ENCODE peak calls at places on chromosome 12, in seven cellular contexts. Z is SK-N-SH, J is H1, R is HepG2, P is HCT116, F is GM12878, K is K562. E is an unnamed sample.

GRCh38 chr12:50542448-50542847 is 37.7 kb downstream of the DIP2B start:
- DNase-seq in P (peak), Z (no peak), J (no peak), R (no peak), F (no peak), K (no peak), E (no peak)

GRCh38 chr12:113398346-113399290 is 5.1 kb downstream of the SDS start:
- DNase-seq in P (no peak), K (no peak), R (no peak), J (no peak), F (no peak), Z (no peak), E (no peak)

GRCh38 chr12:7609480-7609879 is 56.2 kb downstream of the APOBEC1 start:
- DNase-seq in J (no peak), P (no peak), Z (no peak), K (no peak), F (no peak), R (no peak), E (no peak)

GRCh38 chr12:112012775-112013600 is at the start of the genes ERP29 and TMEM116:
- DNase-seq in K (peak), R (peak), J (peak), F (peak), P (peak), Z (peak), E (peak)

GRCh38 chr12:49618576-49618975 is 4.8 kb upstream of the PRPF40B start:
- DNase-seq in F (no peak), P (no peak), R (no peak), J (no peak), K (no peak), Z (no peak), E (no peak)

GRCh38 chr12:111482464-111482863 is 76.7 kb downstream of the SH2B3 start:
- DNase-seq in R (no peak), F (no peak), Z (no peak), K (no peak), J (no peak), P (no peak), E (peak)

GRCh38 chr12:15774819-15775218 is 14.4 kb downstream of the EPS8 start:
- DNase-seq in P (no peak), F (no peak), Z (no peak), J (no peak), K (no peak), R (no peak), E (no peak)

GRCh38 chr12:8037947-8038346 is 5.4 kb downstream of the FOXJ2 start:
- DNase-seq in P (no peak), R (no peak), Z (no peak), J (no peak), F (no peak), K (no peak), E (no peak)

GRCh38 chr12:72468505-72468904 is 196.3 kb downstream of the TRHDE start:
- DNase-seq in P (no peak), F (no peak), J (no peak), R (no peak), K (no peak), Z (no peak), E (no peak)

GRCh38 chr12:52636189-52636588 is 15.8 kb downstream of the KRT2 start:
- DNase-seq in P (no peak), R (no peak), J (peak), Z (no peak), F (no peak), K (no peak), E (no peak)

GRCh38 chr12:40054554-40055226 is 51.2 kb downstream of the SLC2A13 start:
- DNase-seq in P (no peak), F (no peak), J (no peak), K (no peak), Z (no peak), R (no peak), E (no peak)

GRCh38 chr12:122687091-122687490 is 16.1 kb downstream of the HCAR2 start:
- DNase-seq in F (no peak), P (no peak), K (no peak), J (no peak), R (no peak), Z (no peak), E (no peak)

GRCh38 chr12:52210186-52210924 is 18.5 kb upstream of the KRT80 start:
- DNase-seq in F (no peak), R (no peak), P (no peak), J (no peak), K (no peak), Z (no peak), E (no peak)

GRCh38 chr12:89250648-89251047 is 101.7 kb downstream of the DUSP6 start:
- DNase-seq in F (no peak), Z (no peak), J (no peak), P (no peak), R (no peak), K (no peak), E (no peak)

GRCh38 chr12:4270016-4270669 is 3.4 kb upstream of the CCND2 start:
- DNase-seq in F (no peak), J (peak), Z (no peak), P (no peak), K (peak), R (no peak), E (no peak)

GRCh38 chr12:6550294-6551062 is 5.4 kb downstream of the IFFO1 start:
- DNase-seq in K (no peak), F (no peak), R (no peak), P (no peak), Z (no peak), J (no peak), E (no peak)

GRCh38 chr12:103966736-103967135 is 1.1 kb downstream of the TDG start:
- DNase-seq in R (no peak), J (no peak), K (no peak), F (no peak), P (no peak), Z (no peak), E (no peak)

GRCh38 chr12:53096089-53096741 is 1.3 kb upstream of the IGFBP6 start:
- DNase-seq in F (no peak), Z (no peak), R (no peak), K (no peak), P (no peak), J (peak), E (no peak)

GRCh38 chr12:132275110-132275531 is 54.3 kb downstream of the GALNT9 start:
- DNase-seq in J (peak), K (peak), F (no peak), P (peak), Z (peak), R (peak), E (peak)

DNA sequence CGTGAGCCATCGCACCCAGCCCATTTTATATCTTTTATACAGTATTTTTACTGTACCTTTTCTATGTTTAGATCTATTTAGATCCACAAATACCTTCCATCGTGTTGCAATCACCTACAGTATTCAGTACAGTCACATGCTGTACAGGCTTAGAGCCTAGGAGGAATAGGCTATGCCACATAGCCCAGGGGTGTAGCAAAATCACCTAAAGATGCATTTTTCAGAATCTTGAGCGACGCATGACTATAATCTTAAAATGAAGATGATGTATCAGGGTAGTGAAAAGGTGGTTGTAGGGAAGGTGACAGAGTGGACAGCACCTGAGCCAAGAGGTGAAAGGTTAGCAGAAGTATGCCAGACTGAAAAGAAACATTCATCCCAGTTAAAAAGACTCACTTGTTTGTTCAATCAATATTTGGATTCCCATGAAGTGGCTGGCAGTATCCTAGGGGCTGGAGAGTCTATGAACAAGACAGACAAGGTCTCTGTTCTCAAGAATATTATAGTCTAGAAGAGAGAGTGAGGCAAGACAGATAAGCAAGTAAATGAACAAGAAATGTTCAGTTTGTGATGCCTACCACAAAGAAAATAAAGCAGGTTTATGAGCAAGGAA is 3.6 kb downstream of the SPRING1 start:
- DNase-seq in R (peak), K (no peak), P (no peak), Z (no peak), J (no peak), F (no peak), E (no peak)
- TF ChIP-seq JUND in R (no peak), K (no peak), P (no peak), Z (no peak), J (no peak), F (no peak), E (no peak)

DNA sequence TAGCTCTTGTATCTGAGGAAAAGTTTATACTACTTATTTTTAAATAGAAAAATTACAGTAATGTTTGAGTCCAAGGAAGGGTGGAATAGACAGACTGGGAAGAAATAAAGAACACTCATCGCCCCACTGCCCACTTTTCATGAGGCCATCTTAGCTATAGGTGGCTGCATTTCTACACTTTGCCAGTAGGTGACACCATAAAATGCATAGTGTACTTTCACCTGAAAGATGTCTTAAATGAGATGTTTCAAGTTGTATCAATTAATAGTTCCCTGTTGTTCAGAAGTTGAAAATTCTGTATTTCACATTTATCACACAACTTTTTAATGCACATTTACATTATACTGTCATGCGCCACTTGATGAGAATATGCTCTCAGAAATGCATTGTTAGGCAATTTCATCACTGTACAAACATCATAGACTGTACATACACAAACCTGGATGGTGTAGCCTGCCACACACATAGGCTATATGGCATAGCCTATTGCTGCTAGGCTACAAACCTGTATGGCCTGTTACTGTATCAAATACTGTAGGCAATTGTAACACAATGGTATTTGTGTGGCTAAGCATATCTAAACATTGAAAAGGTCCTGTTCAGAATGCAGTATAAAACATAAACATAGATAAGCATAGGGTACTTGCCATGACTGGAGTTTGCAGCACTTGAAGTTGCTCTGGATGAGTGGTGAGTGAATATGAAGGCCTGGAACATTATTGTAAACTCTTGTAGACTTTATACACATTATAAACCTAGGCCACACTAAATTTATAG is 27.5 kb downstream of the PMCH start:
- DNase-seq in K (peak), J (no peak), R (peak), F (no peak), P (peak), Z (peak), E (no peak)
- TF ChIP-seq JUND in K (no peak), J (no peak), R (no peak), F (no peak), P (no peak), Z (no peak), E (no peak)

DNA sequence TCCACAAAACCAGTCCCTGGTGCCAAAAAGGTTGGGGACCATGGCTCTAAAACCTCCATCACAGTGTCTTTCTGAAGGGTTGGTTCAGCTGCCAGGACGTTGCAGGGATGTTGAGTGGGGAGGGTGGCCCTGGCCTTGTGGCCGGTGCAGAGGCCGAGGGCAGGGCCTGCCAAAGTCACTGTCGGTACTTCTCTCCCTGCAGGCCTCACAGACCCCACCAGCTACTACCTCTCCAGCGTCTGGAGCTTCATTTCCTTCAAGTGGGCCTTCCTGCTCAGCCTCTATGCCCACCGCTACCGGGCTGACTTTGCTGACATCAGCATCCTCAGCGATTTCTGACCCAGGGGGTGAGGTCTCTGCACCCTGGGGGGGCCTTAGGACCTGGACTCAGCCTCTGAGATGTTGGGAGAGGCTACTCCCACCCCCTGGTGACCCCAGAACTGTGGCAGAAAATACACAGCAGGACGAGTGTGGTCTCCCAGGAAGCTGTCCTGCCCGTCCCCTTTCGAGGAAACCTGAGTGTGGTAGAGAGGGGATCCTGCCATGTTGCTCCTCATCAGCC is 7.0 kb downstream of the SLC48A1 start:
- DNase-seq in P (no peak), K (no peak), R (no peak), F (no peak), Z (no peak), J (no peak), E (no peak)
- TF ChIP-seq JUND in P (no peak), K (no peak), R (no peak), F (no peak), Z (no peak), J (no peak), E (no peak)

GRCh38 chr12:124902916-124903315 is 11.5 kb downstream of the UBC start:
- DNase-seq in R (no peak), K (no peak), F (no peak), J (no peak), Z (no peak), P (no peak), E (no peak)

GRCh38 chr12:124896461-124896860 is 18.0 kb downstream of the UBC start:
- DNase-seq in J (no peak), K (no peak), Z (no peak), P (no peak), F (no peak), R (no peak), E (no peak)

GRCh38 chr12:124901003-124901402 is 13.4 kb downstream of the UBC start:
- DNase-seq in J (no peak), R (no peak), F (no peak), K (no peak), Z (no peak), P (no peak), E (no peak)

GRCh38 chr12:124893792-124894516 is 20.5 kb downstream of the UBC start:
- DNase-seq in J (no peak), K (no peak), P (no peak), Z (no peak), R (no peak), F (no peak), E (no peak)

DNA sequence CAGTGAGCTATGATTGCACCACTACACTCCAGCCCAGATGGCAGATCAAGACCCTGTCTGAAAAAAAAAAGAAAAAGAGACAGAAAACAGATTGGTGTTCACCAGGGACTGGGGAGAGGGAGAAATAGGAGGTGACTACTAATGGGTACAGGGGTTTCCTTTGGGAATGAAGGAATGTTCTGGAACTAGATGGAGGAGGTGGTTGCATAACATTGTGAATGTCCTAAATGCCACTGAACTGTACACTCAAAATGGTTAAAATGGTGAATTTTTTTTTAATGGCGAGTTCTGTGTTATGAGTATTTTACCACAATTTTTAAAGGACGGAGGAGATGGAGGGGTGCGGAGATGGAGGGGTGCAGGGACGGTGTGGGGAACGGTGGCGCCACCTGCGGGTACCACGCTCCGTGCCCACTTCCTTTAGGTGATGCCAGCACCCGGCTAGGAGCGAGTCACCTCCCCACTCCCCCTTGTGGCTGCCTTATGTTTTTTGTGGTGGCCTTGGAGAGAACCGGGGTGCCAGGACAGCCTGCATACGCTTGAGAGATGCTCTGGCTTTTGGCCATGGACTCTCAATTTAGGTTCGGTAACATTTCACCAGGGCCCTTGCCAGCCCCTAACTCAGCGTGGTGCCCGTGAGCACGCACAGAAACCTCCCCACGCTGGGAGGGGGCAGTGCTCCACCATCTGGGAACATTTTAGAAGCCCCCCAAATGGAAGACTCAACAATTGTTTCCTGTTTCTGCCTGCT is 16.1 kb downstream of the UBC start:
- DNase-seq in P (no peak), Z (peak), F (no peak), J (peak), K (peak), R (peak), E (peak)
- TF ChIP-seq JUND in P (no peak), Z (no peak), F (no peak), J (peak), K (no peak), R (peak), E (no peak)

DNA sequence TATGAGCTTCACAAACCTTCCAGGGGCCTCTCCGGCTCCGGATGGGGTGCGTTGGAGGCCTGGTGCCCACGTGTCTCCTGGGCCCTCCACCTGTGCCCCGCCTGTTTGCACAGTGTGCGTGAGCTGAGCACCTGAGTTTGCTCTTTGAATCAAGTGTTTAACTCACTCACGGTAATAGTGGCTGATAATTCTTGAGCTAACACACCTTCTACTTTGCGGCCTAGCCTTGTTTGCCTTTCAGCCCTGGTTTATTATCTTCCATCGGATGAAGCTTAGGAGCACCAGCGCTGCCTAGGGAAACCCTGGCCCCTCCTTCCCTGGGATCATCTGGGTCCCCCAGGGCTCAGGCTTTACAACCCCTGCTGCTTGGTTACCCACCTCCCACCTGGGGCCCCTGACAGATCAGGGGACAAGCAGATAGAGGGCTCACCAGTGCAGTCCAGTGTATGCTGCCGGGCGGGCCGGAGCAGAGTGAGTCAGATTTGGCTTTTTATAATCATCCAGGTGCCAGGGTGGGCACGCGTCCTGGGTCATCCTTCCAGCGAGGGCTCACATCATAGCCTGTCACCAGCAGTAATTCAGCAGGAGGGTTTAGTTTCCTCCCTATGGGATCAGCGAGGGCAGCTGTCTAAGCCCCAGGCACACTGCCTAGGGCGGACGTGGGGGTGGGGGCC is 62.8 kb upstream of the RFLNA start:
- DNase-seq in P (no peak), K (no peak), Z (no peak), F (no peak), R (no peak), J (no peak), E (peak)
- TF ChIP-seq JUND in P (no peak), K (no peak), Z (no peak), F (no peak), R (no peak), J (no peak), E (no peak)

GRCh38 chr12:43501705-43502104 is 50.3 kb downstream of the ADAMTS20 start:
- DNase-seq in F (no peak), J (no peak), P (peak), Z (peak), R (peak), K (peak), E (peak)
- TF ChIP-seq JUND in F (no peak), J (no peak), P (no peak), Z (no peak), R (no peak), K (no peak), E (no peak)

GRCh38 chr12:121232977-121233627 is 23.2 kb downstream of the P2RX4 start:
- DNase-seq in J (peak), K (no peak), P (no peak), Z (no peak), R (no peak), F (no peak), E (no peak)
- TF ChIP-seq JUND in J (no peak), K (no peak), P (no peak), Z (no peak), R (no peak), F (no peak), E (no peak)

DNA sequence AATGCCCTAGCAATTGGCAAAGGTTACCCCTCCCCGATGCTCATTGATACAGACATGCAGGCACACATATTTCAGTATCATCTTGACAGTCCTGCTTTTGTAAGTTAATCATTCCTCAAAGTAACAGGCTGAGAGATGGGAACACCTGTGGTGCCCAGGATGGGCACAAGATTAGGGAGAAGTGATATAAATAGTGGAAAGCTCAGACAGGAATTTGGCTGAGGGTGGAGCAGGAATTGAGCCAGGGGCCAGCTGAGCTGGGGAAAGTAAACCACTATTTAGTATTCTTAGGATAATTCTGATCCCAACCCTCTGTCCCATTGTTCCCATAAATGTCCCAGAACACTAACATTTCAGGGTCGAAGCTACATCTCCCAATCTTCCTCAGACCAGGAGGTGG is 38.3 kb downstream of the DAO start:
- DNase-seq in Z (no peak), R (no peak), F (no peak), P (no peak), K (no peak), J (no peak), E (no peak)
- TF ChIP-seq JUND in Z (no peak), R (no peak), F (no peak), P (no peak), K (no peak), J (no peak), E (no peak)